ENCODE peak calls at places on chromosomes 5 and 9, in five cellular contexts. F, O, U, E and Q are unnamed samples.

GRCh38 chr9:70049672-70050271 is 6.1 kb downstream of the MAMDC2 start:
- DNase-seq in E (peak; percentile 73), F (peak; percentile 85), U (no peak), O (no peak), Q (peak; percentile 90)

GRCh38 chr9:34027845-34028574 is 20.7 kb downstream of the UBAP2 start:
- DNase-seq in O (no peak), F (no peak), U (no peak), E (no peak), Q (no peak)

GRCh38 chr9:134627417-134628353 is 13.9 kb upstream of the COL5A1 start:
- DNase-seq in E (no peak), F (peak; percentile 11), U (no peak), O (no peak), Q (peak; percentile 68)

GRCh38 chr5:136023935-136024645 is 4.7 kb upstream of the TGFBI start:
- DNase-seq in E (peak; percentile 73), O (no peak), F (no peak), U (no peak), Q (no peak)

GRCh38 chr5:56525117-56525516 is 290.2 kb upstream of the MAP3K1 start:
- DNase-seq in U (no peak), F (no peak), E (no peak), O (no peak), Q (peak; percentile 63)

GRCh38 chr5:138467711-138468132 is 2.4 kb downstream of the EGR1 start:
- DNase-seq in U (no peak), F (no peak), E (no peak), O (no peak), Q (no peak)

GRCh38 chr5:39657943-39658342 is 233.2 kb upstream of the DAB2 start:
- DNase-seq in F (no peak), E (no peak), U (no peak), O (no peak), Q (no peak)

GRCh38 chr9:16612627-16613026 is 257.8 kb downstream of the BNC2 start:
- DNase-seq in F (no peak), U (no peak), E (no peak), O (no peak), Q (no peak)

GRCh38 chr5:11809407-11809806 is 94.8 kb downstream of the CTNND2 start:
- DNase-seq in E (no peak), U (no peak), F (no peak), O (no peak), Q (no peak)

GRCh38 chr9:93011114-93011513 is 47.4 kb upstream of the SUSD3 start:
- DNase-seq in O (no peak), F (no peak), U (no peak), E (no peak), Q (peak; percentile 42)

GRCh38 chr9:4741365-4742031 is 496 bp upstream of the AK3 start:
- DNase-seq in F (no peak), O (no peak), U (peak; percentile 40), E (peak; percentile 25), Q (peak; percentile 80)

GRCh38 chr9:519579-519978 is 304.9 kb downstream of the DOCK8 start:
- DNase-seq in E (no peak), F (no peak), O (no peak), U (no peak), Q (no peak)

GRCh38 chr5:151773979-151774378 is 2.2 kb downstream of the G3BP1 start:
- DNase-seq in E (no peak), O (no peak), F (no peak), U (no peak), Q (no peak)

GRCh38 chr9:24616858-24617257 is 71.2 kb upstream of the IZUMO3 start:
- DNase-seq in O (no peak), F (no peak), E (no peak), U (no peak), Q (no peak)

GRCh38 chr5:57551974-57552537 is 69.4 kb upstream of the ACTBL2 start:
- DNase-seq in E (no peak), F (no peak), O (no peak), U (no peak), Q (no peak)

GRCh38 chr5:177546262-177546741 is 8.1 kb downstream of the FAM193B start:
- DNase-seq in U (no peak), F (peak; percentile 60), E (peak; percentile 86), O (peak; percentile 89), Q (peak; percentile 79)

GRCh38 chr5:154757647-154758406 is 2.6 kb downstream of the LARP1 start:
- DNase-seq in F (no peak), O (no peak), E (no peak), U (peak; percentile 53), Q (no peak)

GRCh38 chr9:131714161-131714646 is 25.7 kb downstream of the RAPGEF1 start:
- DNase-seq in F (peak; percentile 80), E (peak; percentile 87), O (no peak), U (no peak), Q (peak; percentile 90)

GRCh38 chr5:112800901-112801300 is 60.2 kb upstream of the SRP19 start:
- DNase-seq in O (no peak), U (no peak), F (no peak), E (no peak), Q (no peak)

GRCh38 chr5:132013006-132013689 is 1.7 kb upstream of the ACSL6 start:
- DNase-seq in U (no peak), F (no peak), O (no peak), E (no peak), Q (peak; percentile 32)

GRCh38 chr5:172740483-172741205 is 30.4 kb downstream of the DUSP1 start:
- DNase-seq in U (no peak), E (peak; percentile 91), O (peak; percentile 78), F (peak; percentile 80), Q (peak; percentile 93)

GRCh38 chr5:77974576-77974975 is 198.4 kb upstream of the TBCA start:
- DNase-seq in E (no peak), U (no peak), F (no peak), O (no peak), Q (no peak)